ENCODE peak calls at places on chromosome 18, in eight cellular contexts. J is SK-N-MC; V is mammary epithelial cell; Z is activated CD8-positive, alpha-beta memory T cell treated with anti-CD3 and anti-CD28 coated beads for 48 hours; K is NCI-H2081; F is GM20000; W is germinal center; N is activated naive CD8-positive, alpha-beta T cell treated with anti-CD3 and anti-CD28 coated beads for 36 hours. L is an unnamed sample.

GRCh38 chr18:63476666-63477065 is at the start of gene SERPINB5:
- DNase-seq in J (no peak), V (peak), Z (no peak), K (peak), F (no peak), W (no peak), N (no peak), L (no peak)

GRCh38 chr18:66993492-66993891 is 389.6 kb upstream of the CDH19 start:
- DNase-seq in J (no peak), V (peak), Z (no peak), K (no peak), F (no peak), W (no peak), N (no peak), L (peak)

GRCh38 chr18:9708882-9709877 is 1.1 kb downstream of the RAB31 start:
- DNase-seq in J (no peak), V (no peak), Z (no peak), K (no peak), F (peak), W (peak), N (peak), L (peak)

GRCh38 chr18:76410660-76411417 is 84.2 kb downstream of the ZNF516 start:
- DNase-seq in J (no peak), V (no peak), Z (no peak), K (no peak), F (peak), W (no peak), N (peak), L (no peak)

GRCh38 chr18:3384664-3385189 is 65.2 kb upstream of the TGIF1 start:
- DNase-seq in J (no peak), V (no peak), Z (no peak), K (no peak), F (no peak), W (no peak), N (no peak), L (peak)

GRCh38 chr18:27278131-27278530 is 93.0 kb upstream of the CHST9 start:
- DNase-seq in J (no peak), V (no peak), Z (no peak), K (no peak), F (no peak), W (no peak), N (no peak), L (no peak)

GRCh38 chr18:22827216-22827615 is 105.9 kb upstream of the RBBP8 start:
- DNase-seq in J (no peak), V (no peak), Z (no peak), K (no peak), F (no peak), W (no peak), N (no peak), L (no peak)

GRCh38 chr18:78528437-78529228 is 451.0 kb upstream of the SALL3 start:
- DNase-seq in J (no peak), V (no peak), Z (no peak), K (peak), F (no peak), W (no peak), N (no peak), L (no peak)

GRCh38 chr18:35477497-35477896 is 20.3 kb downstream of the INO80C start:
- DNase-seq in J (no peak), V (no peak), Z (no peak), K (no peak), F (no peak), W (no peak), N (no peak), L (no peak)

GRCh38 chr18:74963820-74964446 is 245.0 kb downstream of the PTGR3 start:
- DNase-seq in J (no peak), V (peak), Z (no peak), K (peak), F (peak), W (no peak), N (no peak), L (peak)

GRCh38 chr18:61414116-61414515 is 80.9 kb downstream of the CDH20 start:
- DNase-seq in J (no peak), V (no peak), Z (no peak), K (no peak), F (no peak), W (no peak), N (no peak), L (no peak)

GRCh38 chr18:57062178-57062577 is 84.7 kb upstream of the BOD1L2 start:
- DNase-seq in J (no peak), V (no peak), Z (no peak), K (no peak), F (no peak), W (no peak), N (no peak), L (no peak)

GRCh38 chr18:69617888-69618287 is 217.2 kb downstream of the DOK6 start:
- DNase-seq in J (no peak), V (no peak), Z (no peak), K (no peak), F (no peak), W (no peak), N (no peak), L (peak)

L was measured in kidney tubule cell.